ENCODE peak calls at places on chromosomes 5 and 9, in five cellular contexts. X is ovary, T is suprapubic skin, J is stomach, F is breast epithelium. M is an unnamed sample. For H3K4me1 and H3K27me3, the result is how much of the 10 kb centered on the place peaks cover.

GRCh38 chr5:65722575-65723424 is 795 bp downstream of the NLN start:
- DNase-seq in X (no peak), T (no peak), J (no peak), F (no peak), M (peak)

GRCh38 chr5:126913316-126913715 is 117.0 kb downstream of the MARCHF3 start:
- DNase-seq in X (no peak), T (no peak), J (no peak), F (no peak), M (no peak)

GRCh38 chr9:16871358-16872151 is 1.1 kb upstream of the BNC2 start:
- DNase-seq in X (peak), T (no peak), J (peak), F (no peak), M (peak)

GRCh38 chr5:180802325-180803180 is at the start of gene MGAT1:
- DNase-seq in X (peak), T (peak), J (peak), F (peak), M (peak)

GRCh38 chr5:169185626-169186025 is 115.3 kb downstream of the SLIT3 start:
- DNase-seq in X (no peak), T (no peak), J (no peak), F (no peak), M (no peak)

GRCh38 chr5:15021286-15022046 is 149.9 kb upstream of the ANKH start:
- DNase-seq in X (no peak), T (no peak), J (no peak), F (no peak), M (no peak)

GRCh38 chr5:60586307-60586901 is 113.6 kb downstream of the DEPDC1B start:
- DNase-seq in X (no peak), T (no peak), J (no peak), F (no peak), M (no peak)

GRCh38 chr9:109771084-109771483 is 8.9 kb upstream of the PALM2AKAP2 start:
- DNase-seq in X (no peak), T (no peak), J (no peak), F (no peak), M (no peak)

GRCh38 chr9:89796606-89797005 is 191.8 kb downstream of the GADD45G start:
- DNase-seq in X (no peak), T (no peak), J (no peak), F (no peak), M (no peak)

GRCh38 chr5:124599048-124599973 is 147.1 kb downstream of the ZNF608 start:
- DNase-seq in X (no peak), T (no peak), J (peak), F (no peak), M (peak)

GRCh38 chr5:144191998-144192397 is 21.3 kb downstream of the KCTD16 start:
- DNase-seq in X (no peak), T (no peak), J (no peak), F (no peak), M (no peak)

GRCh38 chr5:14108170-14108996 is 34.8 kb upstream of the TRIO start:
- DNase-seq in X (peak), T (no peak), J (peak), F (no peak), M (peak)

GRCh38 chr9:95772320-95773060 is 103.0 kb upstream of the ERCC6L2 start:
- DNase-seq in X (peak), T (no peak), J (no peak), F (no peak), M (peak)

GRCh38 chr9:76592105-76593010 is 133.4 kb downstream of the GCNT1 start:
- DNase-seq in X (no peak), T (no peak), J (no peak), F (no peak), M (no peak)

DNA sequence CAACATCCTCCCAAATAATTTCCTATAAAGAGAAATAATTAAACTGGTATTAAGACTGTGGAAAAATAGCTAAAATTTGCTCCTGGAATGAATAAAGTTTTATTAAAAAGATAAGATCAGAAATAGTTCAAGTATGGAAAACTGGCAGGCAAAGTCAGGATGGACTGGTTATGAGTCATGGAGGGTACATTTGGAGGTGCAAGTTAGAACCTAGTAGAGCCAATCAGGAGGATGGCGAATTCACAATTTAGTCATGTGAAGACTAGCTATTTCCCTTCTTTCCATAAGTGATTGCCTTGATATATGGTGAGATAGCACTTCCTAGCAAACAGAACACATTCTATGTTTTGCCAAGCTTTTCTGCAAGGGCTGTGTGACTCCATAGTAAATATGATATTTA is 1303.5 kb downstream of the EFNA5 start:
- DNase-seq in X (no peak), T (no peak), J (no peak), F (no peak), M (no peak)
- H3K4me1 ChIP-seq in X (under half), T (under half), J (under half), F (under half), M (under half)

DNA sequence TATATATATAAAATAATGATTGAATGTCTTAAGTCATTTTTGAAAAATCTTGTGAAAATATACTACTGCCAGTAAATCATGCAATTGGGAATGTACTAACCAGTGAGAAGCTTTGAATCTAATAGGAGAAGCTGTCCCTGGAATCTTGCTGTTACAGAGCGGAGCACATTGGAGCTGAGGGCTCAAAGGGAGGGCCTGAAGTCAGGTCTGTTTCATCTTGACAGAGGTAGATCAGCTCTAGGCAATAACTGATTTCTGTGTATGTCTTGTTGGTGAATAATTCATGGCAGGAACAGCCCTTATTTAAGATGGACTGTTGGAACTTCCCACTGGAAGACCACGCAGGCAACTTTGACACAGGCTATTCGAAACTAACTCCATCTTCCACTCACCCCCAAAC is 17.5 kb downstream of the CAMK4 start:
- DNase-seq in X (no peak), T (no peak), J (no peak), F (no peak), M (no peak)
- TF ChIP-seq CTCF in X (no peak), T (no peak), J (no peak), F (no peak), M (no peak)

GRCh38 chr5:136484808-136485207 is 119.5 kb upstream of the TRPC7 start:
- DNase-seq in X (no peak), T (no peak), J (no peak), F (no peak), M (no peak)
- H3K27me3 ChIP-seq in X (under half), T (under half), J (under half), F (under half), M (under half)

DNA sequence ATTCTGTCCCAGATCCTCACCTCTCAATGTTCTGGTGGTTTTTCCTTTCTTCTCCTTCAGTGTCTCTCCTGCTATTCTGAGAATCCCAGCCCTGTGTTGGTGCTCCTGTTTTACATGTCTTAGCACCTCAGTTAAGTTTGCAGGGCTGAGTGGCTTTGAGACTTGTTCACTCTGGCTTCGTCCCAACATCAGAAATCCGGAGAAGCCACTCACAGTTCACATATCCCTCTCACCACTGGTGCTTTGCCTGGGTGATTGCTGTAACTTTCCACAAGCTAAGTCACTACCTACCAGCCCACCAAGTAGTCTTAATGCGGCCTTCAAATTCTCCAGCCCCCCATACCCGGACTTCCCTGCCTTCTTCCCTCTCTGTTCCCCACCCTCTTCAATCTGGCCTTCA is 40.2 kb downstream of the CYFIP2 start:
- DNase-seq in X (no peak), T (no peak), J (no peak), F (no peak), M (no peak)
- H3K4me1 ChIP-seq in X (under half), T (under half), J (under half), F (under half), M (under half)

GRCh38 chr5:30438785-30439184 is 754.7 kb upstream of the CDH6 start:
- DNase-seq in X (no peak), T (no peak), J (no peak), F (no peak), M (no peak)
- TF ChIP-seq CTCF in X (no peak), T (no peak), J (no peak), F (no peak), M (no peak)

DNA sequence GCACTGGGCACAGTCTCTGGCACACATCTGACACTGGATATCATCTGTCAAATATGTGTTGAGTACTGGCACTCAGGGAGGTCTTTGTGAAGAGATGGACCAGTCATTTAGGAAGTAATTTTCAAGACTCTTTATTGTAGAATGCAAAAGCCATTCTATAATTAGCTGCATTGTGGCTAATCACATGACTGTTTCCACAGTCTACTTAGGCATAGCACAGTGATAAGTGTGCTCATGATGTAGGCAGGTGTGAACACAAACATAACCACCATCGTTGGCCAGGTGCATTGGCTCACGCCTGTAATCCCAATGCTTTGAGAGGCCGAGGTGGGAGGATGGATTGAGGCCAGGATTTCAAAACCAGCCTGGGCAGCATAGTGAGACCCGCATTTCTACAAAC is 62.2 kb downstream of the CFAP77 start:
- DNase-seq in X (no peak), T (no peak), J (no peak), F (no peak), M (no peak)
- H3K27me3 ChIP-seq in X (under half), T (under half), J (under half), F (under half), M (under half)

DNA sequence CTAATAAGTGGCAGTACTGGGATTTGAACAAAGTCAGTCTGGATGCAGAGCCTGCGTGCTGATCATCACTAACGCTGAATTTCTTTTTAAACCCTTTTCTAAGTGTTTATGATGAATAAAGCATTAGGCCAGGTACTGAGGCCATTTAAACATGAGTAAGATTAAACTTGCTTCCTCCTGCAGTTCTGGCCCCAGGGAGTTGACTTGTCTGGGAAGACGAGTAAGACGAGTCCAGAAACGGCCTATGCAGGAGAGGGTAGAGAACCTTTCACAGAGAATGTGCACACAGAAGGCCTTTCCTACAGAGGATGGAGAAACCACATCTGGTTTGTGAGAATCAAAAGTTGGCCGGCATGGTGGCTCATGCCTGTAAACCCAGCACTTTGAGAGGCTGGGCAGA is 42.9 kb downstream of the SPRY4 start:
- DNase-seq in X (no peak), T (no peak), J (no peak), F (no peak), M (no peak)
- H3K4me1 ChIP-seq in X (under half), T (under half), J (under half), F (under half), M (under half)

GRCh38 chr5:34655354-34655991 is 655 bp upstream of the RAI14 start:
- DNase-seq in X (peak), T (no peak), J (peak), F (peak), M (peak)

GRCh38 chr5:34658023-34658422 is 1.9 kb downstream of the RAI14 start:
- DNase-seq in X (no peak), T (no peak), J (no peak), F (no peak), M (no peak)

GRCh38 chr5:34656700-34657549 is 797 bp downstream of the RAI14 start:
- DNase-seq in X (peak), T (no peak), J (peak), F (peak), M (peak)

GRCh38 chr5:34657550-34657921 is 1.4 kb downstream of the RAI14 start:
- DNase-seq in X (peak), T (no peak), J (no peak), F (no peak), M (peak)

DNA sequence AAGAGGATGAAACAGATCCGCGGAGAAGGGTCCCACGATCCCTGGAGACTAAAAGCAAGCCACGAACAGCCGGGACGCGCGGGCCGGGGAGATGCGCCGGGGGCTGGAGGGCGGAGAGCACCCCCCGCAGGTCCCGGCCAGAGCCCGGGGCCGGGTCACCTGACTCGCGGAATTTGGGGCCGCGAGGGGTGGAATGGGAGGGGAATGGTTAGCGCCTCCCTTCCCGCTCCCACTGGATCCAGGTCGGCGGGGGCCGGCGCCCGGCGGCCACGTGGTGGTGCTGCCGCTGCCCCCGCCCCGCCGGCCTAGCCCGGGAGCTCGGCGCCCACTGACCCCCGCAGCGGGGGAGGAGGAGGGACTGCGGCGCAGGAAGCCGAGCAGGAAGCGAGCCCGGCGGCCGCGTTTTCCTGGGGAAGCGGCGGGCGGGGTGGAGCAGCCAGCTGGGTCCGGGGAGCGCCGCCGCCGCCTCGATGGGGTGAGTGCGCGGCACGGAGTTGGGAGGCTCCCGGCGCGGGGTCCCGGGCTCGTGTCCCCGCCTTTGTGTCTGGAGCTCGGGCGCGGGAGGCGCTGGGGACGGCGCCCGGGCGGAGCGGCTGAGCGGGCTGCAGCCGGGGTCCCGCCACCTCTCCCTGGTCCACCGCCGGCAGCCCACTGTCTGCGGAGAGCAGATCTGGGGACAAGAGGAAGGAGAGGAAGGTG is at the start of gene RAI14:
- DNase-seq in X (peak), T (peak), J (peak), F (peak), M (peak)
- TF ChIP-seq CTCF in X (peak), T (no peak), J (no peak), F (no peak), M (no peak)

DNA sequence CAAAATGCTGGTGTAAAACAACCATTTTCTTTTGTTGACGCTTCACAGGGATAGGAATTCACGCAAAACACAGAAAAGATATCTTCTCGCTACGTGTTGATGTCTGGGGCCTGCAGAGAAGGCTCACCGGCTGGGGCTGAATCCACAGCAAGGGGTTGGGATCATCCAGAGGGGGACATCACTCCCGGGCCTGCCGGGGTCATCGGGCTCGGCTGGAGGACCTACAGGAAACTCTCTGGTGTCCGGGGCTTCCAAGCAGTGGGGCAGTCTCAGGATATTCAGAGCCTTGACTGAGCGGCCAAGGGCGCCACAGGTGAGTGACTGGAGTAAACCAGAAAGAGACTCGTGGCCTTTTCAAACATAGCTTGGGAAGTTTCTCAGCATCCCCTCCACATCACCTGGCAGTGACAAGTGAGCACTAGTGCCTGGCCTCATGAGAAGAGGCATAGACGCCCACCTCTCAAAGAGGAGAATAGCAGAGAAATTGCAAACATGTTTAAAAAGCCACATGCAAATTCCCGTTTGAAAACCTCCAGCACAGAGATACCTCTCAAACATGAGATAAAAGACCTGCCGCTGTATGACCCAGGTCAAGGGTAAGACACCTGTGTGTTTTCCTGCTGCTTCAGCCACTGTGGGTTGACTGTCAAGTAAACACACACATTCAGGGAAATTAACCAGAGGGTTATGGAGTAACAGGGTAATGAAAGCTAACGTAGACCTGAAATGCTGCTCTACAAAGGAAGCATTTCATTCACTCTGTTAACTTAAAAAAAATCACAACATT is 50.8 kb upstream of the SIMC1 start:
- DNase-seq in X (no peak), T (no peak), J (no peak), F (no peak), M (no peak)
- H3K27me3 ChIP-seq in X (under half), T (under half), J (under half), F (under half), M (under half)

M was measured in testis.